ENCODE peak calls at places on chromosomes 11 and 22, in seven cellular contexts. R is lower lobe of right lung, C is lower leg skin, I is endodermal cell, H is heart left ventricle, M is trophoblast cell, U is HCT116. T is an unnamed sample.

GRCh38 chr11:14148653-14149273 is 186.2 kb downstream of the SPON1 start:
- DNase-seq in H (no peak), U (peak), M (no peak), I (no peak), C (no peak), R (no peak), T (peak)

GRCh38 chr11:11027271-11027670 is 169.4 kb upstream of the ZBED5 start:
- DNase-seq in R (no peak), C (no peak), H (no peak), M (peak), I (no peak), U (no peak), T (peak)

GRCh38 chr11:90476442-90477007 is 253.7 kb upstream of the CHORDC1 start:
- DNase-seq in H (no peak), I (peak), U (peak), C (peak), M (peak), R (no peak), T (no peak)

GRCh38 chr11:77523712-77524111 is 49.8 kb upstream of the PAK1 start:
- DNase-seq in U (no peak), R (no peak), I (no peak), H (no peak), C (no peak), M (no peak), T (no peak)

GRCh38 chr22:44261164-44261860 is 51.4 kb downstream of the SHISAL1 start:
- DNase-seq in C (no peak), M (no peak), I (peak), R (no peak), U (no peak), H (peak), T (no peak)

GRCh38 chr22:21933899-21934298 is 18.7 kb downstream of the PPM1F start:
- DNase-seq in I (no peak), H (no peak), U (no peak), M (no peak), C (no peak), R (no peak), T (no peak)

GRCh38 chr11:119745776-119746535 is 17.0 kb upstream of the NECTIN1 start:
- DNase-seq in I (no peak), M (no peak), U (no peak), R (no peak), C (no peak), H (no peak), T (no peak)

GRCh38 chr11:24709928-24710565 is 213.2 kb downstream of the LUZP2 start:
- DNase-seq in I (no peak), C (no peak), U (no peak), M (no peak), H (no peak), R (no peak), T (no peak)

GRCh38 chr11:64180871-64181270 is 5.1 kb upstream of the STIP1 start:
- DNase-seq in R (no peak), C (no peak), H (no peak), M (no peak), I (no peak), U (no peak), T (no peak)

GRCh38 chr11:61295596-61295926 is 445 bp upstream of the VWCE start:
- DNase-seq in H (no peak), C (no peak), M (no peak), I (no peak), U (no peak), R (no peak), T (no peak)

GRCh38 chr11:121369366-121369765 is 76.8 kb downstream of the SC5D start:
- DNase-seq in M (no peak), H (no peak), U (no peak), R (no peak), C (no peak), I (no peak), T (no peak)

GRCh38 chr11:64563966-64564365 is 27.1 kb upstream of the SLC22A12 start:
- DNase-seq in U (no peak), M (no peak), H (no peak), R (peak), C (no peak), I (no peak), T (no peak)

GRCh38 chr11:115928811-115929210 is 424.6 kb upstream of the CADM1 start:
- DNase-seq in I (no peak), U (no peak), M (no peak), H (no peak), C (no peak), R (no peak), T (no peak)

GRCh38 chr11:47443028-47443700 is 5.8 kb downstream of the RAPSN start:
- DNase-seq in U (no peak), H (no peak), I (no peak), M (no peak), C (no peak), R (no peak), T (no peak)

GRCh38 chr22:42300286-42301071 is 30.0 kb upstream of the TCF20 start:
- DNase-seq in R (no peak), M (no peak), H (no peak), I (peak), U (no peak), C (no peak), T (no peak)

GRCh38 chr11:64856382-64857227 is 12.2 kb upstream of the CDC42BPG start:
- DNase-seq in H (no peak), R (peak), C (peak), I (no peak), M (peak), U (peak), T (peak)

GRCh38 chr11:48101044-48101733 is 115.4 kb upstream of the OR4B1 start:
- DNase-seq in R (no peak), M (no peak), U (no peak), I (no peak), C (no peak), H (no peak), T (no peak)

GRCh38 chr11:75603791-75604736 is 42.0 kb downstream of the SERPINH1 start:
- DNase-seq in M (no peak), U (no peak), I (no peak), H (no peak), C (no peak), R (no peak), T (peak)

GRCh38 chr22:28029201-28029948 is 110.3 kb upstream of the PITPNB start:
- DNase-seq in M (no peak), H (peak), C (no peak), R (peak), I (peak), U (no peak), T (peak)

GRCh38 chr22:48366591-48366990 is 1461.1 kb downstream of the BRD1 start:
- DNase-seq in H (no peak), U (no peak), C (no peak), I (no peak), R (no peak), M (no peak), T (no peak)

GRCh38 chr11:11998091-11998781 is 10.2 kb downstream of the DKK3 start:
- DNase-seq in M (peak), R (no peak), C (no peak), I (no peak), U (no peak), H (no peak), T (peak)

GRCh38 chr22:27949421-27949820 is 30.4 kb upstream of the PITPNB start:
- DNase-seq in H (no peak), M (no peak), I (no peak), R (no peak), C (no peak), U (no peak), T (no peak)

GRCh38 chr11:76656571-76657081 is 13.9 kb downstream of the LRRC32 start:
- DNase-seq in C (no peak), R (peak), I (peak), M (no peak), U (no peak), H (peak), T (no peak)

GRCh38 chr11:123431619-123432018 is 1.6 kb downstream of the GRAMD1B start:
- DNase-seq in I (peak), C (no peak), H (no peak), M (no peak), U (no peak), R (no peak), T (no peak)

GRCh38 chr22:44648085-44648820 is 53.8 kb upstream of the PRR5 start:
- DNase-seq in I (no peak), U (no peak), R (peak), M (no peak), C (peak), H (no peak), T (peak)

GRCh38 chr22:47716890-47717615 is 954.6 kb downstream of the TBC1D22A start:
- DNase-seq in I (peak), M (no peak), C (no peak), H (no peak), R (no peak), U (no peak), T (no peak)

GRCh38 chr11:4050137-4050536 is 44.5 kb upstream of the RRM1 start:
- DNase-seq in H (no peak), U (no peak), R (no peak), I (no peak), M (no peak), C (no peak), T (no peak)

GRCh38 chr11:64582885-64583284 is 8.1 kb upstream of the SLC22A12 start:
- DNase-seq in I (no peak), U (no peak), M (no peak), H (no peak), R (peak), C (no peak), T (no peak)

GRCh38 chr11:84719935-84720577 is 907.1 kb downstream of the DLG2 start:
- DNase-seq in M (no peak), I (peak), U (no peak), C (no peak), H (no peak), R (peak), T (no peak)

GRCh38 chr22:43567691-43568308 is 156.0 kb downstream of the MPPED1 start:
- DNase-seq in U (no peak), M (no peak), H (no peak), I (no peak), C (no peak), R (no peak), T (no peak)

GRCh38 chr11:111059726-111060125 is 185.8 kb upstream of the POU2AF2 start:
- DNase-seq in H (no peak), R (no peak), M (peak), I (no peak), C (no peak), U (no peak), T (no peak)

GRCh38 chr11:27720277-27720830 is 20.1 kb upstream of the BDNF start:
- DNase-seq in C (no peak), M (no peak), U (no peak), I (peak), R (no peak), H (peak), T (no peak)

GRCh38 chr11:33490842-33491370 is 209.7 kb downstream of the C11orf91 start:
- DNase-seq in M (peak), R (no peak), H (no peak), I (no peak), C (no peak), U (no peak), T (no peak)

GRCh38 chr11:102564110-102564509 is 33.6 kb upstream of the MMP7 start:
- DNase-seq in C (no peak), H (no peak), U (peak), M (no peak), R (no peak), I (no peak), T (peak)

GRCh38 chr11:62269654-62270278 is at the start of gene SCGB2A2:
- DNase-seq in I (peak), M (no peak), U (peak), C (peak), H (no peak), R (no peak), T (no peak)

GRCh38 chr11:34653031-34653430 is 32.1 kb downstream of the EHF start:
- DNase-seq in R (no peak), U (no peak), M (no peak), C (no peak), H (no peak), I (no peak), T (no peak)

GRCh38 chr11:117366875-117367274 is 39.2 kb downstream of the CEP164 start:
- DNase-seq in C (no peak), M (no peak), U (no peak), R (no peak), I (no peak), H (no peak), T (no peak)

GRCh38 chr22:32655068-32655467 is 146.4 kb upstream of the TIMP3 start:
- DNase-seq in M (no peak), C (no peak), R (no peak), U (no peak), H (no peak), I (no peak), T (no peak)
- H3K4me3 ChIP-seq in M (no peak), C (no peak), R (no peak), U (no peak), H (no peak), I (no peak), T (no peak)

GRCh38 chr22:30612789-30613188 is 5.8 kb downstream of the TCN2 start:
- DNase-seq in U (no peak), C (no peak), R (no peak), I (peak), H (no peak), M (no peak), T (no peak)
- H3K4me3 ChIP-seq in U (no peak), C (no peak), R (no peak), I (no peak), H (no peak), M (no peak), T (no peak)

GRCh38 chr11:70460111-70460510 is 61.8 kb downstream of the CTTN start:
- DNase-seq in U (no peak), C (no peak), R (no peak), H (no peak), M (no peak), I (no peak), T (no peak)

GRCh38 chr11:70455354-70455753 is 57.0 kb downstream of the CTTN start:
- DNase-seq in H (no peak), I (no peak), R (no peak), U (no peak), M (no peak), C (no peak), T (no peak)

GRCh38 chr11:70456921-70457532 is 58.7 kb downstream of the CTTN start:
- DNase-seq in I (peak), M (no peak), R (no peak), U (no peak), C (no peak), H (no peak), T (peak)

GRCh38 chr11:70448983-70449567 is 50.7 kb downstream of the CTTN start:
- DNase-seq in M (no peak), C (no peak), I (peak), H (no peak), U (peak), R (no peak), T (no peak)

DNA sequence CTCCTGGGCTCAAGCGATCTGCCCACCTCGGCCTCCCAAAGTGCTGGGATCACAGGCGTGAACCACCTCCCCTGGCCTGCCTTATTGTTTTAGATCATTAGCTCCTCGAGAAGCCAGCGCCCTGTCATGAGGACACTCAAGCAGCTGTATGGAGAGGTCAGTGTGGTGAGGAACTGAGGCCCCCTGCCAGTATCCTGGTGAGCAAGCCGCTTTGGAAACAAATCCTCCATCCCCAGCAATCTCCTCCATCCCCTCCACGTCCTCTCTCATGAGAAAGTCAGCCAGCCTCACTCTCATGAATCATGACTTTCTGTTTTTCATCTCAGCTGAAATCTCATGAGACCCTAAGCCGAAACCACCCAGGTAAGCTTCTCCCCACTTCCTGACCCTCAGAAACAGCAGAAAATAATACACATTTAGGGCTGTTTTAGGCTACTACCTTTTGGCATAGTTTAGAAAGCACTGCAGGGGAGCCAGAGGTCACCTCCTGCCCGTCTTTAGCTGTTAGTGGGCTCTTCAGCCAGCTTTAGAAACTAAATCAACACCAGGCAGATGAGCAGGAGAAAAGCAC is 56.0 kb downstream of the CTTN start:
- DNase-seq in I (peak), C (no peak), U (no peak), H (no peak), R (no peak), M (no peak), T (no peak)
- H3K4me3 ChIP-seq in I (no peak), C (no peak), U (no peak), H (no peak), R (no peak), M (no peak), T (no peak)

DNA sequence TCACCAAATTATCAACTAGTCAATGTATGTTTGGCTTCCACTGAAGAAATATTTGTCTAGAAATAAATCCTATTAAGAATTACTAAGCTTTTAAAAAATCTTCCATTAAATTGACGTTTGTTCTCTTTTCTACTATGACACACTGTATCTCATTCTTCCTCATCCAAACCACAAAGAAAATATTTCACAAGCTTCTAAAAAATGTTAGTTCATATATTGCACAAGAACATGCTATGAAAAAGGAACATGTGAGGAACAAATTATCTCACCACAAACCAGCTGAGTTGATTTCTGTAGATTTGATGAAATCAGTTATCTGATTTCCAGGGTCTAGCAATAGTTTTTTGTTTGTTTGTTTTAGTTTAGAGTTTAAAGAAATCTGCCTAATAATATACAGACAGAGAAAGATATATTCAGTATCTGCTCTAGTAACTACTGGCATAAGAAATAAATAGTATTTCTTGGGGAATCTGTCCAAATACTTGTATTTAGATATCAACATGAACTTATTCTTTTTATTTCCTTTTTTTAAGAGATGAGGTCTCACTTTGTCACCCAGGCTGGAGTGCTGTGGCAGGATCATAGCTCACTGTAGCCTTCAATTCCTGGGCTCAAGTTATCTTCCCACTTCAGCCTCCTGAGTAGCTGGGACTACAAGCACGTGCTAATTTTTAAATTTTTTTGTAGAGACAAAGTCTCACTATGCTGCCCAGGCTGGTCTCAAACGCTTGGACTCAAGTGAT is 161.7 kb downstream of the ATG16L2 start:
- DNase-seq in M (no peak), U (no peak), R (no peak), C (no peak), H (no peak), I (no peak), T (peak)
- H3K4me3 ChIP-seq in M (no peak), U (no peak), R (no peak), C (no peak), H (no peak), I (no peak), T (no peak)

T was measured in AG10803.